ENCODE peak calls at places on chromosome 14, in five cellular contexts. L, G, Q, T and N are unnamed samples.

GRCh38 chr14:68558096-68558495 is 234.8 kb downstream of the ZFP36L1 start:
- DNase-seq in T (no peak), L (no peak), Q (no peak), G (no peak), N (no peak)

GRCh38 chr14:104879201-104879982 is 14.3 kb downstream of the CEP170B start:
- DNase-seq in G (no peak), Q (peak; percentile 32), L (no peak), T (no peak), N (no peak)

GRCh38 chr14:92400579-92401444 is 77.8 kb downstream of the SLC24A4 start:
- DNase-seq in G (no peak), L (no peak), Q (no peak), T (no peak), N (no peak)

GRCh38 chr14:93286212-93286890 is 46.5 kb downstream of the BTBD7 start:
- DNase-seq in L (no peak), Q (no peak), G (no peak), T (no peak), N (no peak)

GRCh38 chr14:71923471-71923870 is 8.8 kb upstream of the RGS6 start:
- DNase-seq in L (no peak), T (no peak), Q (no peak), G (no peak), N (no peak)

GRCh38 chr14:69350892-69351291 is 47.2 kb downstream of the ERH start:
- DNase-seq in T (no peak), L (no peak), Q (no peak), G (no peak), N (no peak)

GRCh38 chr14:77181124-77181602 is 435 bp upstream of the TMEM63C start:
- DNase-seq in G (no peak), Q (no peak), L (no peak), T (no peak), N (no peak)

GRCh38 chr14:106872619-106873446 is 1346.5 kb downstream of the TMEM121 start:
- DNase-seq in L (peak; percentile 65), Q (peak; percentile 67), T (peak; percentile 48), G (peak; percentile 78), N (peak; percentile 96)

GRCh38 chr14:36835145-36835544 is 173.5 kb downstream of the PAX9 start:
- DNase-seq in L (no peak), G (no peak), Q (no peak), T (peak; percentile 76), N (no peak)

GRCh38 chr14:95255013-95255412 is 64.7 kb downstream of the CLMN start:
- DNase-seq in G (no peak), Q (no peak), T (no peak), L (no peak), N (peak; percentile 70)

GRCh38 chr14:31419179-31420012 is 954 bp downstream of the HEATR5A start:
- DNase-seq in Q (no peak), L (no peak), G (no peak), T (no peak), N (no peak)

GRCh38 chr14:22882529-22883190 is 362 bp upstream of the REM2 start:
- DNase-seq in Q (no peak), T (no peak), G (peak; percentile 47), L (peak; percentile 18), N (no peak)

GRCh38 chr14:102752239-102752847 is 24.9 kb upstream of the TRAF3 start:
- DNase-seq in G (no peak), Q (no peak), T (no peak), L (no peak), N (no peak)

GRCh38 chr14:72549026-72549425 is 344.9 kb downstream of the DPF3 start:
- DNase-seq in L (no peak), G (no peak), Q (no peak), T (no peak), N (no peak)